ENCODE peak calls at places on chromosome 10, in ten cellular contexts. R, Z, A, O, V, C, W, D, U and H are unnamed samples.

GRCh38 chr10:1233031-1233430 is 176.8 kb downstream of the WDR37 start:
- DNase-seq in R (no peak), Z (no peak), A (no peak), O (no peak), V (no peak), C (no peak), W (no peak), D (no peak), U (no peak), H (no peak)

GRCh38 chr10:64619068-64619467 is 1097.9 kb downstream of the REEP3 start:
- DNase-seq in R (no peak), Z (no peak), A (no peak), O (no peak), V (no peak), C (no peak), W (no peak), D (no peak), U (peak), H (no peak)

GRCh38 chr10:5285186-5285585 is 79.6 kb upstream of the UCN3 start:
- DNase-seq in R (no peak), Z (no peak), A (no peak), O (no peak), V (no peak), C (no peak), W (no peak), D (no peak), U (peak), H (no peak)

GRCh38 chr10:59557642-59558041 is 152.0 kb downstream of the SLC16A9 start:
- DNase-seq in R (no peak), Z (no peak), A (no peak), O (no peak), V (no peak), C (no peak), W (no peak), D (no peak), U (peak), H (no peak)

GRCh38 chr10:112919721-112920120 is 30.3 kb upstream of the TCF7L2 start:
- DNase-seq in R (peak), Z (no peak), A (no peak), O (peak), V (peak), C (no peak), W (no peak), D (no peak), U (peak), H (no peak)

GRCh38 chr10:122168598-122168997 is 102.5 kb upstream of the BTBD16 start:
- DNase-seq in R (no peak), Z (no peak), A (no peak), O (no peak), V (no peak), C (no peak), W (no peak), D (no peak), U (peak), H (no peak)

GRCh38 chr10:119663866-119664698 is 12.9 kb downstream of the BAG3 start:
- DNase-seq in R (peak), Z (no peak), A (no peak), O (no peak), V (no peak), C (no peak), W (no peak), D (no peak), U (peak), H (no peak)

GRCh38 chr10:96673318-96674099 is 46.8 kb downstream of the PIK3AP1 start:
- DNase-seq in R (peak), Z (peak), A (no peak), O (peak), V (no peak), C (no peak), W (peak), D (no peak), U (no peak), H (peak)

GRCh38 chr10:44016101-44016500 is 367.4 kb upstream of the ZNF32 start:
- DNase-seq in R (no peak), Z (no peak), A (no peak), O (no peak), V (no peak), C (no peak), W (no peak), D (no peak), U (no peak), H (no peak)

GRCh38 chr10:35961501-35961900 is 319.4 kb upstream of the FZD8 start:
- DNase-seq in R (peak), Z (no peak), A (no peak), O (peak), V (peak), C (no peak), W (no peak), D (no peak), U (peak), H (no peak)

GRCh38 chr10:49679480-49679893 is at the start of gene C10orf53:
- DNase-seq in R (peak), Z (no peak), A (peak), O (peak), V (no peak), C (no peak), W (peak), D (peak), U (peak), H (peak)

GRCh38 chr10:21427804-21428481 is 97.5 kb downstream of the SKIDA1 start:
- DNase-seq in R (no peak), Z (no peak), A (no peak), O (peak), V (no peak), C (no peak), W (no peak), D (no peak), U (peak), H (no peak)

GRCh38 chr10:100008708-100009282 is 952 bp downstream of the DNMBP start:
- DNase-seq in R (peak), Z (no peak), A (no peak), O (no peak), V (no peak), C (no peak), W (no peak), D (no peak), U (no peak), H (no peak)

GRCh38 chr10:101560293-101561067 is 27.6 kb downstream of the POLL start:
- DNase-seq in R (no peak), Z (no peak), A (peak), O (no peak), V (no peak), C (no peak), W (no peak), D (no peak), U (no peak), H (no peak)

GRCh38 chr10:4755286-4756009 is 70.6 kb upstream of the AKR1E2 start:
- DNase-seq in R (no peak), Z (no peak), A (no peak), O (no peak), V (no peak), C (no peak), W (no peak), D (no peak), U (no peak), H (no peak)

GRCh38 chr10:23158370-23158769 is 33.7 kb upstream of the PTF1A start:
- DNase-seq in R (peak), Z (no peak), A (peak), O (peak), V (no peak), C (no peak), W (no peak), D (no peak), U (peak), H (no peak)

GRCh38 chr10:43816351-43817321 is 168.0 kb upstream of the ZNF32 start:
- DNase-seq in R (peak), Z (no peak), A (no peak), O (peak), V (peak), C (peak), W (no peak), D (no peak), U (no peak), H (no peak)